ENCODE peak calls at places on chromosomes 4 and X, in ten cellular contexts. One of them, this sample, is unnamed.

GRCh38 chr4:80128941-80129340 is 55.9 kb upstream of the ANTXR2 start:
- DNase-seq in effector CD4-positive, alpha-beta T cell: no peak
- DNase-seq in HuH-7.5: no peak
- DNase-seq in activated CD4-positive, alpha-beta T cell treated with anti-CD3 and anti-CD28 coated beads for 1 hour: no peak
- DNase-seq in stimulated activated CD8-positive, alpha-beta memory T cell treated with anti-CD3 and anti-CD28 coated beads, Interleukin-4, amount 100 ng/mL, for 48 hours: no peak
- DNase-seq in cardiac muscle cell: no peak
- DNase-seq in stromal cell of bone marrow: no peak
- DNase-seq in Right ventricle myocardium superior: no peak
- DNase-seq in T-helper 2 cell treated with Interferon-gamma antibody and Interleukin-4, amounts not matched to agents 5 μg/mL and 100 μg/mL, for 36 hours: no peak
- DNase-seq in H9: no peak
- DNase-seq in this sample: no peak

GRCh38 chr4:185504098-185505047 is 30.9 kb downstream of the PDLIM3 start:
- DNase-seq in effector CD4-positive, alpha-beta T cell: no peak
- DNase-seq in Right ventricle myocardium superior: peak; percentile 88
- DNase-seq in activated CD4-positive, alpha-beta T cell treated with anti-CD3 and anti-CD28 coated beads for 1 hour: no peak
- DNase-seq in cardiac muscle cell: no peak
- DNase-seq in HuH-7.5: peak; percentile 13
- DNase-seq in stromal cell of bone marrow: no peak
- DNase-seq in stimulated activated CD8-positive, alpha-beta memory T cell treated with anti-CD3 and anti-CD28 coated beads, Interleukin-4, amount 100 ng/mL, for 48 hours: no peak
- DNase-seq in T-helper 2 cell treated with Interferon-gamma antibody and Interleukin-4, amounts not matched to agents 5 μg/mL and 100 μg/mL, for 36 hours: no peak
- DNase-seq in H9: no peak
- DNase-seq in this sample: peak; percentile 52

GRCh38 chrX:47232803-47233332 is at the start of gene USP11:
- DNase-seq in effector CD4-positive, alpha-beta T cell: peak; percentile 32
- DNase-seq in stimulated activated CD8-positive, alpha-beta memory T cell treated with anti-CD3 and anti-CD28 coated beads, Interleukin-4, amount 100 ng/mL, for 48 hours: peak; percentile 68
- DNase-seq in activated CD4-positive, alpha-beta T cell treated with anti-CD3 and anti-CD28 coated beads for 1 hour: peak; percentile 23
- DNase-seq in stromal cell of bone marrow: no peak
- DNase-seq in H9: peak; percentile 79
- DNase-seq in cardiac muscle cell: peak; percentile 75
- DNase-seq in HuH-7.5: no peak
- DNase-seq in Right ventricle myocardium superior: peak; percentile 54
- DNase-seq in T-helper 2 cell treated with Interferon-gamma antibody and Interleukin-4, amounts not matched to agents 5 μg/mL and 100 μg/mL, for 36 hours: no peak
- DNase-seq in this sample: peak; percentile 58

GRCh38 chr4:73653695-73654106 is 33.5 kb upstream of the RASSF6 start:
- DNase-seq in H9: no peak
- DNase-seq in effector CD4-positive, alpha-beta T cell: no peak
- DNase-seq in HuH-7.5: peak; percentile 18
- DNase-seq in T-helper 2 cell treated with Interferon-gamma antibody and Interleukin-4, amounts not matched to agents 5 μg/mL and 100 μg/mL, for 36 hours: no peak
- DNase-seq in stimulated activated CD8-positive, alpha-beta memory T cell treated with anti-CD3 and anti-CD28 coated beads, Interleukin-4, amount 100 ng/mL, for 48 hours: no peak
- DNase-seq in Right ventricle myocardium superior: no peak
- DNase-seq in cardiac muscle cell: peak; percentile 27
- DNase-seq in stromal cell of bone marrow: no peak
- DNase-seq in activated CD4-positive, alpha-beta T cell treated with anti-CD3 and anti-CD28 coated beads for 1 hour: no peak
- DNase-seq in this sample: no peak

GRCh38 chr4:73450398-73451004 is 14.5 kb downstream of the AFP start:
- DNase-seq in cardiac muscle cell: no peak
- DNase-seq in HuH-7.5: no peak
- DNase-seq in activated CD4-positive, alpha-beta T cell treated with anti-CD3 and anti-CD28 coated beads for 1 hour: no peak
- DNase-seq in H9: peak; percentile 35
- DNase-seq in stimulated activated CD8-positive, alpha-beta memory T cell treated with anti-CD3 and anti-CD28 coated beads, Interleukin-4, amount 100 ng/mL, for 48 hours: no peak
- DNase-seq in Right ventricle myocardium superior: peak; percentile 56
- DNase-seq in effector CD4-positive, alpha-beta T cell: no peak
- DNase-seq in stromal cell of bone marrow: peak; percentile 80
- DNase-seq in T-helper 2 cell treated with Interferon-gamma antibody and Interleukin-4, amounts not matched to agents 5 μg/mL and 100 μg/mL, for 36 hours: no peak
- DNase-seq in this sample: no peak

GRCh38 chr4:183700407-183700806 is 41.3 kb downstream of the TRAPPC11 start:
- DNase-seq in HuH-7.5: no peak
- DNase-seq in cardiac muscle cell: no peak
- DNase-seq in activated CD4-positive, alpha-beta T cell treated with anti-CD3 and anti-CD28 coated beads for 1 hour: no peak
- DNase-seq in T-helper 2 cell treated with Interferon-gamma antibody and Interleukin-4, amounts not matched to agents 5 μg/mL and 100 μg/mL, for 36 hours: no peak
- DNase-seq in stimulated activated CD8-positive, alpha-beta memory T cell treated with anti-CD3 and anti-CD28 coated beads, Interleukin-4, amount 100 ng/mL, for 48 hours: no peak
- DNase-seq in stromal cell of bone marrow: no peak
- DNase-seq in H9: no peak
- DNase-seq in effector CD4-positive, alpha-beta T cell: no peak
- DNase-seq in Right ventricle myocardium superior: no peak
- DNase-seq in this sample: no peak

GRCh38 chrX:12330841-12331240 is 192.6 kb downstream of the FRMPD4 start:
- DNase-seq in stromal cell of bone marrow: no peak
- DNase-seq in stimulated activated CD8-positive, alpha-beta memory T cell treated with anti-CD3 and anti-CD28 coated beads, Interleukin-4, amount 100 ng/mL, for 48 hours: no peak
- DNase-seq in T-helper 2 cell treated with Interferon-gamma antibody and Interleukin-4, amounts not matched to agents 5 μg/mL and 100 μg/mL, for 36 hours: no peak
- DNase-seq in Right ventricle myocardium superior: no peak
- DNase-seq in H9: no peak
- DNase-seq in effector CD4-positive, alpha-beta T cell: no peak
- DNase-seq in cardiac muscle cell: no peak
- DNase-seq in HuH-7.5: no peak
- DNase-seq in activated CD4-positive, alpha-beta T cell treated with anti-CD3 and anti-CD28 coated beads for 1 hour: no peak
- DNase-seq in this sample: no peak

GRCh38 chr4:84378983-84379382 is 120.1 kb downstream of the NKX6-1 start:
- DNase-seq in H9: peak; percentile 60
- DNase-seq in cardiac muscle cell: no peak
- DNase-seq in stromal cell of bone marrow: no peak
- DNase-seq in T-helper 2 cell treated with Interferon-gamma antibody and Interleukin-4, amounts not matched to agents 5 μg/mL and 100 μg/mL, for 36 hours: no peak
- DNase-seq in HuH-7.5: no peak
- DNase-seq in activated CD4-positive, alpha-beta T cell treated with anti-CD3 and anti-CD28 coated beads for 1 hour: no peak
- DNase-seq in stimulated activated CD8-positive, alpha-beta memory T cell treated with anti-CD3 and anti-CD28 coated beads, Interleukin-4, amount 100 ng/mL, for 48 hours: no peak
- DNase-seq in effector CD4-positive, alpha-beta T cell: no peak
- DNase-seq in Right ventricle myocardium superior: no peak
- DNase-seq in this sample: no peak

GRCh38 chr4:25704516-25704915 is 48.9 kb downstream of the SLC34A2 start:
- DNase-seq in cardiac muscle cell: no peak
- DNase-seq in T-helper 2 cell treated with Interferon-gamma antibody and Interleukin-4, amounts not matched to agents 5 μg/mL and 100 μg/mL, for 36 hours: no peak
- DNase-seq in stimulated activated CD8-positive, alpha-beta memory T cell treated with anti-CD3 and anti-CD28 coated beads, Interleukin-4, amount 100 ng/mL, for 48 hours: no peak
- DNase-seq in activated CD4-positive, alpha-beta T cell treated with anti-CD3 and anti-CD28 coated beads for 1 hour: no peak
- DNase-seq in effector CD4-positive, alpha-beta T cell: no peak
- DNase-seq in HuH-7.5: no peak
- DNase-seq in stromal cell of bone marrow: no peak
- DNase-seq in Right ventricle myocardium superior: no peak
- DNase-seq in H9: no peak
- DNase-seq in this sample: no peak

This sample was measured in uterus.